ENCODE peak calls at places on chromosomes 4 and X, in eight cellular contexts. Z is K562, Y is SK-N-SH, Q is endothelial cell of umbilical vein, O is H1, E is GM12878, K is HCT116, I is HepG2. W is an unnamed sample.

GRCh38 chr4:108192056-108192455 is 23.3 kb upstream of the LEF1 start:
- DNase-seq in Z (no peak), Y (no peak), Q (no peak), O (no peak), E (no peak), K (no peak), I (no peak), W (no peak)

GRCh38 chr4:168515222-168516011 is 18.6 kb downstream of the PALLD start:
- DNase-seq in Z (no peak), Y (no peak), Q (peak), O (no peak), E (no peak), K (no peak), I (no peak), W (no peak)

GRCh38 chr4:151781026-151781425 is 20.2 kb upstream of the GATB start:
- DNase-seq in Z (no peak), Y (no peak), Q (no peak), O (no peak), E (no peak), K (no peak), I (no peak), W (no peak)

GRCh38 chrX:87805829-87806490 is 288.4 kb downstream of the KLHL4 start:
- DNase-seq in Z (no peak), Y (no peak), Q (peak), O (no peak), E (no peak), K (no peak), I (no peak), W (no peak)

GRCh38 chrX:139823806-139824205 is 109.0 kb downstream of the ATP11C start:
- DNase-seq in Z (no peak), Y (no peak), Q (no peak), O (no peak), E (no peak), K (no peak), I (no peak), W (no peak)

GRCh38 chrX:50579955-50580354 is 109.3 kb upstream of the DGKK start:
- DNase-seq in Z (peak), Y (peak), Q (peak), O (no peak), E (peak), K (peak), I (peak), W (peak)

GRCh38 chrX:39431893-39432292 is 630.6 kb downstream of the MID1IP1 start:
- DNase-seq in Z (no peak), Y (no peak), Q (no peak), O (no peak), E (no peak), K (no peak), I (no peak), W (no peak)

GRCh38 chr4:106210021-106210420 is 106.0 kb downstream of the TBCK start:
- DNase-seq in Z (no peak), Y (no peak), Q (no peak), O (no peak), E (no peak), K (no peak), I (no peak), W (no peak)

GRCh38 chr4:138438608-138439007 is 196.5 kb upstream of the SLC7A11 start:
- DNase-seq in Z (no peak), Y (no peak), Q (no peak), O (no peak), E (no peak), K (no peak), I (no peak), W (no peak)

GRCh38 chrX:142089193-142089592 is 115.9 kb downstream of the MAGEC2 start:
- DNase-seq in Z (no peak), Y (peak), Q (peak), O (no peak), E (no peak), K (no peak), I (no peak), W (no peak)

GRCh38 chr4:186765138-186765537 is 41.5 kb upstream of the FAT1 start:
- DNase-seq in Z (peak), Y (no peak), Q (no peak), O (no peak), E (no peak), K (peak), I (peak), W (no peak)

GRCh38 chrX:85244411-85245210 is 820 bp downstream of the ZNF711 start:
- DNase-seq in Z (peak), Y (peak), Q (peak), O (no peak), E (no peak), K (no peak), I (no peak), W (no peak)

GRCh38 chr4:183078634-183079033 is 20.4 kb upstream of the WWC2 start:
- DNase-seq in Z (no peak), Y (no peak), Q (no peak), O (no peak), E (no peak), K (no peak), I (no peak), W (no peak)

GRCh38 chr4:176549161-176549865 is 229.5 kb downstream of the SPCS3 start:
- DNase-seq in Z (no peak), Y (no peak), Q (no peak), O (no peak), E (no peak), K (no peak), I (no peak), W (no peak)

GRCh38 chrX:124208675-124209074 is 123.8 kb upstream of the TEX13D start:
- DNase-seq in Z (no peak), Y (no peak), Q (no peak), O (no peak), E (no peak), K (no peak), I (no peak), W (no peak)

GRCh38 chr4:57168986-57169385 is 58.8 kb upstream of the IGFBP7 start:
- DNase-seq in Z (no peak), Y (no peak), Q (no peak), O (no peak), E (no peak), K (no peak), I (no peak), W (no peak)

GRCh38 chrX:47458528-47458927 is 24.5 kb downstream of the ZNF41 start:
- DNase-seq in Z (no peak), Y (no peak), Q (no peak), O (no peak), E (no peak), K (no peak), I (no peak), W (no peak)

GRCh38 chr4:2820216-2820982 is 23.2 kb upstream of the ADD1 start:
- DNase-seq in Z (no peak), Y (no peak), Q (no peak), O (no peak), E (no peak), K (no peak), I (no peak), W (no peak)

GRCh38 chr4:93658443-93658842 is 170.1 kb upstream of the ATOH1 start:
- DNase-seq in Z (no peak), Y (no peak), Q (no peak), O (no peak), E (no peak), K (no peak), I (no peak), W (no peak)

GRCh38 chr4:183855651-183856190 is 49.4 kb upstream of the STOX2 start:
- DNase-seq in Z (no peak), Y (no peak), Q (no peak), O (no peak), E (no peak), K (no peak), I (no peak), W (no peak)

GRCh38 chr4:21134994-21135393 is 434.7 kb downstream of the PACRGL start:
- DNase-seq in Z (no peak), Y (peak), Q (peak), O (no peak), E (no peak), K (no peak), I (no peak), W (no peak)

GRCh38 chr4:26858035-26858918 is 2.4 kb upstream of the STIM2 start:
- DNase-seq in Z (no peak), Y (peak), Q (no peak), O (no peak), E (no peak), K (no peak), I (no peak), W (no peak)

GRCh38 chrX:148661035-148661434 is 160.6 kb downstream of the AFF2 start:
- DNase-seq in Z (no peak), Y (no peak), Q (no peak), O (no peak), E (no peak), K (no peak), I (no peak), W (no peak)

GRCh38 chr4:109943745-109944144 is 31.1 kb downstream of the EGF start:
- DNase-seq in Z (no peak), Y (no peak), Q (no peak), O (no peak), E (no peak), K (no peak), I (no peak), W (no peak)

GRCh38 chr4:143667461-143667860 is 33.0 kb downstream of the FREM3 start:
- DNase-seq in Z (no peak), Y (peak), Q (peak), O (no peak), E (no peak), K (no peak), I (no peak), W (no peak)

GRCh38 chr4:47612116-47613023 is 127.3 kb downstream of the ATP10D start:
- DNase-seq in Z (no peak), Y (no peak), Q (no peak), O (no peak), E (no peak), K (no peak), I (no peak), W (no peak)

GRCh38 chrX:133959972-133960371 is 25.4 kb downstream of the GPC3 start:
- DNase-seq in Z (no peak), Y (no peak), Q (no peak), O (no peak), E (no peak), K (no peak), I (no peak), W (no peak)

GRCh38 chrX:30620125-30620524 is 33.1 kb upstream of the GK start:
- DNase-seq in Z (no peak), Y (no peak), Q (no peak), O (no peak), E (no peak), K (no peak), I (no peak), W (no peak)

GRCh38 chrX:9466115-9466495 is 1.2 kb downstream of the TBL1X start:
- DNase-seq in Z (no peak), Y (peak), Q (peak), O (no peak), E (no peak), K (no peak), I (no peak), W (no peak)

GRCh38 chr4:176443117-176443516 is 123.4 kb downstream of the SPCS3 start:
- DNase-seq in Z (no peak), Y (no peak), Q (no peak), O (no peak), E (no peak), K (peak), I (no peak), W (no peak)

GRCh38 chr4:114494257-114494803 is 104.3 kb upstream of the UGT8 start:
- DNase-seq in Z (no peak), Y (no peak), Q (no peak), O (peak), E (no peak), K (no peak), I (no peak), W (peak)

GRCh38 chr4:177579649-177580048 is 137.4 kb upstream of the AGA start:
- DNase-seq in Z (no peak), Y (no peak), Q (no peak), O (no peak), E (no peak), K (no peak), I (no peak), W (no peak)

GRCh38 chr4:59805176-59805575 is 1395.0 kb upstream of the ADGRL3 start:
- DNase-seq in Z (no peak), Y (no peak), Q (no peak), O (no peak), E (no peak), K (no peak), I (no peak), W (no peak)

GRCh38 chrX:8049827-8050226 is 121.2 kb downstream of the VCX2 start:
- DNase-seq in Z (no peak), Y (no peak), Q (no peak), O (no peak), E (no peak), K (no peak), I (no peak), W (no peak)

GRCh38 chr4:10102193-10102980 is 14.2 kb downstream of the WDR1 start:
- DNase-seq in Z (no peak), Y (no peak), Q (no peak), O (no peak), E (no peak), K (no peak), I (no peak), W (no peak)

GRCh38 chrX:97290199-97290598 is 406.5 kb downstream of the RPA4 start:
- DNase-seq in Z (no peak), Y (no peak), Q (no peak), O (peak), E (no peak), K (no peak), I (peak), W (no peak)

DNA sequence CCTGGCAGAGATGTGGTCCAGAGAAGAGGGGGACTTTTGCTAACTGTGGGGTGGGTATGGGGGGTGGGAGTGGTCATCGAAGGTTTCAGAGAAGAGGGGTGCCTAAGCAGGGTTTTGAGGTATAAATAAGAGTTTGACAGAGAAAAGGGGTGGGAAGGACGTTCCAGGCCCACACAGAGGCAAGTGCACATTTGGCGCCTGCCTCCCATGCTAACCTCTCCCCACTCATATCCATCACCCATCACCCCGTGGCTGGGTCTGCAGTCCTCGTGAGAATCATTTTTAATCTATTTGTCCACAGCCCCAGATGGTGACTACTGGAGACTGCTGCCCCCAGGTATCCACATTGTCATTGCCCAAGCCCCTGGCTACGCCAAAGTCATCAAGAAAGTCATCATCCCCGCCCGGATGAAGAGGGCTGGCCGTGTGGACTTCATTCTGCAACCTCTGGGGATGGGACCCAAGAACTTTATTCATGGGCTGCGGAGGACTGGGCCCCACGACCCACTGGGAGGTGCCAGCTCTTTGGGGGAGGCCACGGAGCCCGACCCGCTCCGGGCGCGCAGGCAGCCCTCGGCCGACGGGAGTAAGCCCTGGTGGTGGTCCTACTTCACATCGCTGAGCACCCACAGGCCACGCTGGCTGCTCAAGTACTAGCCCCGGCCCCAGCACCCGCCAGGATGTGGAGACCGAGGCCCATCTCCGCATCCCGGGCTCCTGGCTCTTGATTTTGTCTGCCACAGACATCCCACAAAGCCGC is 26.6 kb downstream of the CPZ start:
- DNase-seq in Z (no peak), Y (no peak), Q (no peak), O (no peak), E (no peak), K (no peak), I (no peak), W (no peak)
- H3K4me3 ChIP-seq in Z (no peak), Y (no peak), Q (no peak), O (no peak), E (no peak), K (no peak), I (no peak), W (no peak)

GRCh38 chr4:74435296-74435695 is 9.6 kb upstream of the AREG start:
- DNase-seq in Z (no peak), Y (no peak), Q (no peak), O (no peak), E (no peak), K (no peak), I (no peak), W (no peak)
- TF ChIP-seq POLR2AphosphoS5 in Z (no peak), Y (no peak), Q (no peak), O (no peak), E (no peak), K (no peak), I (no peak), W (no peak)

DNA sequence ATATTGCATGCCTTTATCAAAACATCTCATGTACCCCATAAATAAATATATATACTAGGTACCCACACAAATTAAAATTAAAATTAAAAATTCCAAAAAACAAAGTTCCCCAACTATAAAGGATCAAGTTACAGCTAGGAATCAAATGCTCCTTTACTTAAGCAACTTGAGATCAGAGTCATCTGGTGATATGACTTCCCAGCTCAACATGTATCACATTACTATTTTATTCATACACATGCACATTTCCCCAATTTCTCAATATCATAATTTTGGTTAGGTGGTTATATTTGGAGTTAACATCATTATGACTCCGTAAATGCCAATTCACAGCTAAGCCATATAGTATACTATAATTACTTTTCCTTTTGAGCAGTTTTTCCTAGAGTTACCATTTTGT is 60.9 kb downstream of the CLOCK start:
- DNase-seq in Z (no peak), Y (no peak), Q (no peak), O (no peak), E (no peak), K (no peak), I (no peak), W (no peak)
- H3K9ac ChIP-seq in Z (no peak), Y (no peak), Q (no peak), O (no peak), E (no peak), K (no peak), I (no peak), W (no peak)

DNA sequence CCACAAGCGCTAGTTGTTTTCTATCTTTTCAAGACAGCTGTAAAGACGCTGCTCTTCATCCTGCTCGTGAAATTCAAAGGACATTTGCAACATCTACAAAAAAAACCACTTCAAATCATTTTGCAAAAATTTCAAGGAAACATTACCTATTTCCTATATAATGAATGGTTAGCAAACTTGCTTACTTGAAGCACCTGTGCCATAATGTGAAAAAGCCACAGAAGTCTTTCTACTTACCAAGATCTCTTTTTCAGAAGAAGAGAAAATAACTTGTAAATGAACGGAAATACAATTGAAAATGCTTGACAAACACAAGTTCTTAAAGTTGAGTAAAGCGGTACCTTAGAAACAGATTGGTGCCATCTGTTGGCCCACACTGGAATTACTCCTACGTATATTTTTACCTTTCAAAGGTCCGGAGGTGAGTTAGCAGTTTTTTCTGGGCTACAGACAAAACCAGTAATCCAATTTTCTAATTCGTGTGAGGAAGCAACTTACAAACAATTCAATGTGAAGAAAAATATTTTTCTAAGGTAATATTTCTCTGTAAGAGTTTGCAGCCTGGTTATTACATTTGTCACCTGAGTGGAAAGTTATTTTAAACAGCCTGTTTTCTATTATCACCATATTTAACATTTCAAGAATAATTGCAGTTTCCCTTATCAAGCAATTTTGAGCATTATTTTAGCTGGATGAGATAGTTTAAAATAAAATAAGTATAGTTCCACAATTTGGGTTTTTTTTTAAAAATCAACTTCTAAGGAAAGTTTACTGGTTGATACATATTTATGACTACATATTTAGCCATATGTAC is at the start of gene TLR6:
- DNase-seq in Z (peak), Y (peak), Q (peak), O (no peak), E (peak), K (peak), I (peak), W (no peak)
- H3K4me3 ChIP-seq in Z (peak), Y (no peak), Q (no peak), O (no peak), E (peak), K (peak), I (peak), W (peak)

DNA sequence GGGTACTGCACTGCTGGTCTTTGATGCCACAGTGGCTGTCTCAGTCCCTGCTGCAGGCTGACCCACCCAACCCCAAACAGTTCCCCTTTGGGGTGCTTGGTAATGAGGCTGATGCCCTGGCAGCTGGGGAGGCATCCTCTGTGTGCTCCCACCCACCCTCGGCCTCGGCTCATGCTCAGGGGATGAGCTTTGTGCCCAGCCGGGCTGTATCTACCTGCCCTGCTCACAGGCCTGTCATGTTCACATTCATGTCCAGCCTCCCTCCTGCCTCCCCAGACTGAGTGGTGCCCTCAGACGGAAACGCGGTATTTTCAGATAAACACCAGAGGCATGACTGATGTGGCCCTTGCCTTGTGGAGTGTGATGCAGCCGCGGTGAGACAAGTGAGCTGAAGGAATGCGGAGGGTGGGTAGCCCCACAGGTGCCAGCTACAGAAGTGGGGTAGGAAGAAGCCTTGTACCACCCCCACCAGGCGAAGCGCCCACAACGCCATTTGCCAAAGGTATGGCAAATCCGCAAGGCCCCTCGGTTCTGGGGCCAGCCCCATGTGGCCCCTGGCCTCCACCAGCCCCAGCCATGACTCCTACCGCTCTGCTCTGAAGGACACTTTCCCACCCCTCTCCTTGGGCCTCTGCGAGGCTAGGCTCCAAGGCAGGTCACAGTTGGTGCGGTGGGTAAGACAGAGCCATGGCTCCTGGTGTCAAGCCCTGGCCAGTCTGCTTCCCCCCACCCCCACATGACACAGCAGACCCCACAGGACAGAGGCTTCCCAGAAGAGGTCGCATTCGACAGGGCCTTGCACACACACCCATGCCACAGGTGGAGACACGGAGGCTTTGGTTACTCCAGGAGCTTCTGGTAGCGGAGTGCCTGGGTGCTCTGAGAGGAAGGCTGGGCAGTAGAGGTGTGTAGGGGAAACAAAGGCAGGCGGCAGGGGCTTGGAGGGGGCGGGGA is 1.8 kb upstream of the RENBP start:
- DNase-seq in Z (no peak), Y (no peak), Q (no peak), O (no peak), E (no peak), K (no peak), I (peak), W (no peak)
- TF ChIP-seq POLR2AphosphoS5 in Z (peak), Y (no peak), Q (no peak), O (peak), E (no peak), K (no peak), I (no peak), W (no peak)

GRCh38 chrX:14872851-14873675 is at the start of the genes FANCB and MOSPD2:
- DNase-seq in Z (peak), Y (peak), Q (peak), O (peak), E (peak), K (peak), I (peak), W (peak)
- H3K9ac ChIP-seq in Z (peak), Y (peak), Q (peak), O (peak), E (peak), K (peak), I (peak), W (peak)

W was measured in SK-N-MC.